ENCODE peak calls at places on chromosomes 3 and 15, in seven cellular contexts. D is hepatocyte, H is T-helper 9 cell, I is GDM1, E is NCI-H226, Z is NCI-H774, N is NCI-H1092 treated with DMSO at 0.1 percent for 48 hours. C is an unnamed sample.

GRCh38 chr3:3341496-3341895 is 162.0 kb upstream of the CRBN start:
- DNase-seq in N (no peak), H (no peak), D (no peak), Z (no peak), E (no peak), I (no peak), C (no peak)

GRCh38 chr3:24232784-24233183 is 261.9 kb downstream of the THRB start:
- DNase-seq in E (no peak), N (no peak), Z (no peak), H (no peak), D (no peak), I (no peak), C (no peak)

GRCh38 chr15:62059108-62059817 is 984 bp downstream of the VPS13C start:
- DNase-seq in D (no peak), I (no peak), Z (no peak), N (no peak), E (no peak), H (no peak), C (no peak)

GRCh38 chr3:196463478-196463756 is 31.2 kb upstream of the UBXN7 start:
- DNase-seq in E (no peak), I (no peak), D (no peak), H (no peak), N (no peak), Z (no peak), C (no peak)

GRCh38 chr3:55307622-55308021 is 179.5 kb downstream of the WNT5A start:
- DNase-seq in H (no peak), Z (no peak), D (no peak), I (no peak), E (no peak), N (no peak), C (no peak)

GRCh38 chr15:61780278-61780677 is 280.0 kb downstream of the VPS13C start:
- DNase-seq in I (no peak), D (no peak), N (no peak), Z (no peak), E (no peak), H (no peak), C (no peak)

GRCh38 chr15:66163553-66163952 is 90.0 kb downstream of the MEGF11 start:
- DNase-seq in I (no peak), E (no peak), N (peak), H (no peak), Z (no peak), D (no peak), C (no peak)

GRCh38 chr15:55827204-55827603 is 84.3 kb upstream of the PRTG start:
- DNase-seq in E (no peak), Z (no peak), I (no peak), N (no peak), D (no peak), H (no peak), C (no peak)

GRCh38 chr15:98647774-98648653 is at the start of gene IGF1R:
- DNase-seq in N (peak), D (peak), H (peak), E (peak), I (peak), Z (peak), C (peak)

GRCh38 chr3:94420941-94421340 is 358.1 kb downstream of the NSUN3 start:
- DNase-seq in D (no peak), Z (no peak), I (no peak), H (no peak), E (no peak), N (no peak), C (no peak)

GRCh38 chr15:87981969-87982368 is 274.6 kb downstream of the NTRK3 start:
- DNase-seq in I (no peak), N (no peak), H (no peak), D (no peak), Z (no peak), E (no peak), C (no peak)

GRCh38 chr3:13715961-13716360 is 163.9 kb downstream of the WNT7A start:
- DNase-seq in N (no peak), H (no peak), E (no peak), I (no peak), D (no peak), Z (no peak), C (no peak)

GRCh38 chr3:96776818-96777217 is 37.6 kb upstream of the EPHA6 start:
- DNase-seq in H (no peak), N (no peak), D (no peak), E (no peak), I (no peak), Z (no peak), C (no peak)

GRCh38 chr15:77529394-77530159 is 103.1 kb downstream of the LINGO1 start:
- DNase-seq in D (no peak), N (no peak), H (no peak), Z (no peak), E (no peak), I (no peak), C (no peak)

GRCh38 chr15:101126618-101127502 is 125.0 kb downstream of the CHSY1 start:
- DNase-seq in H (no peak), E (no peak), I (no peak), D (no peak), Z (no peak), N (no peak), C (peak)

GRCh38 chr15:70512772-70513362 is 250.5 kb downstream of the UACA start:
- DNase-seq in H (peak), I (peak), N (peak), D (no peak), E (peak), Z (peak), C (peak)

GRCh38 chr3:29716213-29716612 is 435.3 kb downstream of the RBMS3 start:
- DNase-seq in I (no peak), H (no peak), Z (no peak), E (no peak), D (no peak), N (no peak), C (no peak)

GRCh38 chr3:8237893-8238292 is 263.7 kb upstream of the LMCD1 start:
- DNase-seq in I (no peak), H (no peak), N (no peak), Z (no peak), D (no peak), E (no peak), C (no peak)

GRCh38 chr3:182490601-182491485 is 302.5 kb upstream of the ATP11B start:
- DNase-seq in N (peak), E (no peak), H (no peak), D (peak), I (no peak), Z (peak), C (no peak)

GRCh38 chr3:126357299-126358037 is at the start of gene KLF15:
- DNase-seq in N (peak), Z (peak), E (peak), D (peak), I (peak), H (peak), C (peak)

GRCh38 chr15:45378149-45378912 is at the start of gene GATM:
- DNase-seq in Z (no peak), E (peak), H (peak), N (peak), D (peak), I (no peak), C (peak)

GRCh38 chr3:8441969-8442559 is 59.6 kb upstream of the LMCD1 start:
- DNase-seq in N (peak), Z (peak), H (no peak), D (peak), E (peak), I (no peak), C (no peak)

GRCh38 chr3:58667704-58668103 is 1.1 kb upstream of the FAM3D start:
- DNase-seq in E (no peak), I (no peak), H (no peak), Z (no peak), D (no peak), N (no peak), C (no peak)

GRCh38 chr3:129597087-129597791 is 9.2 kb downstream of the PLXND1 start:
- DNase-seq in D (no peak), E (no peak), N (peak), I (no peak), Z (no peak), H (no peak), C (no peak)

GRCh38 chr3:194877311-194878119 is 191.8 kb downstream of the FAM43A start:
- DNase-seq in H (no peak), D (no peak), Z (no peak), N (no peak), E (no peak), I (no peak), C (no peak)

GRCh38 chr3:197486861-197487260 is 68.9 kb downstream of the BDH1 start:
- DNase-seq in Z (no peak), E (no peak), N (no peak), D (no peak), H (no peak), I (no peak), C (no peak)

GRCh38 chr3:107846282-107846852 is 244.5 kb downstream of the CD47 start:
- DNase-seq in H (peak), I (no peak), Z (no peak), D (peak), E (peak), N (no peak), C (no peak)

GRCh38 chr3:50494136-50494535 is 9.3 kb downstream of the CACNA2D2 start:
- DNase-seq in E (no peak), Z (no peak), H (no peak), D (no peak), N (no peak), I (no peak), C (no peak)

GRCh38 chr3:52047295-52047960 is 8.9 kb downstream of the DUSP7 start:
- DNase-seq in N (no peak), I (no peak), E (peak), H (no peak), D (no peak), Z (no peak), C (no peak)

GRCh38 chr15:69551391-69552056 is 98.9 kb downstream of the RPLP1 start:
- DNase-seq in I (no peak), N (no peak), H (no peak), D (no peak), E (no peak), Z (no peak), C (no peak)

GRCh38 chr15:89781055-89781454 is 4.9 kb downstream of the MESP2 start:
- DNase-seq in E (no peak), N (no peak), I (no peak), D (no peak), H (no peak), Z (no peak), C (no peak)

GRCh38 chr15:67521770-67522568 is 1.0 kb downstream of the C15orf61 start:
- DNase-seq in D (peak), E (no peak), H (no peak), N (no peak), I (no peak), Z (no peak), C (no peak)

GRCh38 chr3:136772709-136773108 is 20.5 kb upstream of the STAG1 start:
- DNase-seq in H (no peak), Z (no peak), I (no peak), N (no peak), E (peak), D (no peak), C (no peak)

GRCh38 chr3:185732782-185733181 is 92.1 kb downstream of the IGF2BP2 start:
- DNase-seq in D (no peak), N (no peak), I (no peak), E (peak), Z (no peak), H (no peak), C (no peak)

GRCh38 chr3:62601238-62601856 is 228.0 kb upstream of the FEZF2 start:
- DNase-seq in Z (no peak), N (no peak), I (no peak), H (no peak), D (no peak), E (peak), C (no peak)